ENCODE peak calls at places on chromosomes 11 and 22, in four cellular contexts. B is HCT116, Z is astrocyte, Y is PC-9. W is an unnamed sample.

GRCh38 chr22:48096411-48096810 is 1334.0 kb downstream of the TBC1D22A start:
- DNase-seq in B (no peak), Z (no peak), Y (no peak), W (no peak)

GRCh38 chr11:95092549-95093324 is 3.1 kb downstream of the ENDOD1 start:
- DNase-seq in B (no peak), Z (peak; percentile 63), Y (peak; percentile 92), W (peak; percentile 73)

GRCh38 chr11:128552783-128553661 is 34.3 kb downstream of the ETS1 start:
- DNase-seq in B (no peak), Z (peak; percentile 45), Y (no peak), W (peak; percentile 94)

GRCh38 chr11:35454362-35454761 is 35.0 kb upstream of the SLC1A2 start:
- DNase-seq in B (no peak), Z (no peak), Y (no peak), W (no peak)

GRCh38 chr11:46856605-46857339 is 10.7 kb upstream of the CKAP5 start:
- DNase-seq in B (no peak), Z (no peak), Y (no peak), W (no peak)

GRCh38 chr11:31974737-31975136 is 116.1 kb upstream of the RCN1 start:
- DNase-seq in B (peak; percentile 12), Z (peak; percentile 89), Y (peak; percentile 65), W (peak; percentile 96)

GRCh38 chr11:78080818-78081495 is 1.3 kb upstream of the NDUFC2 start:
- DNase-seq in B (no peak), Z (peak; percentile 98), Y (peak; percentile 50), W (peak; percentile 14)

GRCh38 chr11:36109850-36110606 is 166.2 kb downstream of the LDLRAD3 start:
- DNase-seq in B (no peak), Z (peak; percentile 30), Y (no peak), W (no peak)

GRCh38 chr11:115256326-115257197 is 247.7 kb downstream of the CADM1 start:
- DNase-seq in B (no peak), Z (no peak), Y (peak; percentile 11), W (no peak)

GRCh38 chr11:131877246-131877645 is 506.8 kb downstream of the NTM start:
- DNase-seq in B (no peak), Z (peak; percentile 79), Y (no peak), W (no peak)

GRCh38 chr11:129302386-129303101 is 73.1 kb upstream of the BARX2 start:
- DNase-seq in B (no peak), Z (no peak), Y (no peak), W (no peak)

GRCh38 chr11:27395556-27396258 is 32.7 kb upstream of the CCDC34 start:
- DNase-seq in B (no peak), Z (peak; percentile 69), Y (peak; percentile 79), W (peak; percentile 40)

GRCh38 chr22:32800158-32800557 is 1.3 kb upstream of the TIMP3 start:
- DNase-seq in B (no peak), Z (no peak), Y (no peak), W (no peak)

GRCh38 chr11:47186937-47187681 is 875 bp upstream of the PACSIN3 start:
- DNase-seq in B (no peak), Z (peak; percentile 30), Y (peak; percentile 59), W (peak; percentile 29)

GRCh38 chr22:39893526-39893925 is at the start of gene ENTHD1:
- DNase-seq in B (no peak), Z (no peak), Y (no peak), W (no peak)

GRCh38 chr22:37229012-37229804 is 14.9 kb downstream of the RAC2 start:
- DNase-seq in B (peak; percentile 43), Z (peak; percentile 81), Y (peak; percentile 73), W (peak; percentile 67)

GRCh38 chr11:68998390-68998911 is 14.6 kb downstream of the MRGPRF start:
- DNase-seq in B (no peak), Z (no peak), Y (no peak), W (no peak)

GRCh38 chr22:17726561-17727243 is 47.6 kb downstream of the BID start:
- DNase-seq in B (no peak), Z (peak; percentile 46), Y (no peak), W (no peak)

GRCh38 chr11:24794064-24794463 is 297.2 kb downstream of the LUZP2 start:
- DNase-seq in B (no peak), Z (no peak), Y (no peak), W (no peak)

GRCh38 chr22:46977656-46978343 is 215.3 kb downstream of the TBC1D22A start:
- DNase-seq in B (no peak), Z (no peak), Y (no peak), W (peak; percentile 39)

GRCh38 chr11:35035894-35036408 is 103.0 kb upstream of the CD44 start:
- DNase-seq in B (no peak), Z (peak; percentile 98), Y (peak; percentile 81), W (peak; percentile 95)

GRCh38 chr11:63099555-63099954 is 44.5 kb downstream of the SLC22A24 start:
- DNase-seq in B (no peak), Z (no peak), Y (no peak), W (no peak)

GRCh38 chr11:93411705-93412104 is 81.2 kb downstream of the DEUP1 start:
- DNase-seq in B (no peak), Z (no peak), Y (no peak), W (no peak)

GRCh38 chr11:45388472-45388871 is 102.3 kb upstream of the SYT13 start:
- DNase-seq in B (no peak), Z (no peak), Y (no peak), W (no peak)

GRCh38 chr11:19769820-19770219 is 57.2 kb downstream of the NAV2 start:
- DNase-seq in B (no peak), Z (peak; percentile 66), Y (peak; percentile 38), W (peak; percentile 55)

GRCh38 chr11:63609971-63610580 is 4.2 kb downstream of the PLAAT3 start:
- DNase-seq in B (no peak), Z (peak; percentile 47), Y (no peak), W (no peak)

GRCh38 chr11:44832452-44832851 is 105.7 kb downstream of the TSPAN18 start:
- DNase-seq in B (no peak), Z (no peak), Y (no peak), W (no peak)

GRCh38 chr22:42797021-42797420 is 60.1 kb downstream of the ARFGAP3 start:
- DNase-seq in B (no peak), Z (no peak), Y (no peak), W (no peak)

GRCh38 chr11:41281131-41281742 is 178.2 kb downstream of the LRRC4C start:
- DNase-seq in B (no peak), Z (peak; percentile 90), Y (no peak), W (no peak)

GRCh38 chr11:133832096-133833081 is 12.9 kb downstream of the SPATA19 start:
- DNase-seq in B (no peak), Z (no peak), Y (no peak), W (no peak)

GRCh38 chr11:133833899-133834296 is 11.4 kb downstream of the SPATA19 start:
- DNase-seq in B (no peak), Z (no peak), Y (no peak), W (no peak)

GRCh38 chr11:133834399-133835257 is 10.7 kb downstream of the SPATA19 start:
- DNase-seq in B (no peak), Z (no peak), Y (no peak), W (no peak)

GRCh38 chr11:133830931-133831907 is 14.1 kb downstream of the SPATA19 start:
- DNase-seq in B (no peak), Z (no peak), Y (no peak), W (no peak)

DNA sequence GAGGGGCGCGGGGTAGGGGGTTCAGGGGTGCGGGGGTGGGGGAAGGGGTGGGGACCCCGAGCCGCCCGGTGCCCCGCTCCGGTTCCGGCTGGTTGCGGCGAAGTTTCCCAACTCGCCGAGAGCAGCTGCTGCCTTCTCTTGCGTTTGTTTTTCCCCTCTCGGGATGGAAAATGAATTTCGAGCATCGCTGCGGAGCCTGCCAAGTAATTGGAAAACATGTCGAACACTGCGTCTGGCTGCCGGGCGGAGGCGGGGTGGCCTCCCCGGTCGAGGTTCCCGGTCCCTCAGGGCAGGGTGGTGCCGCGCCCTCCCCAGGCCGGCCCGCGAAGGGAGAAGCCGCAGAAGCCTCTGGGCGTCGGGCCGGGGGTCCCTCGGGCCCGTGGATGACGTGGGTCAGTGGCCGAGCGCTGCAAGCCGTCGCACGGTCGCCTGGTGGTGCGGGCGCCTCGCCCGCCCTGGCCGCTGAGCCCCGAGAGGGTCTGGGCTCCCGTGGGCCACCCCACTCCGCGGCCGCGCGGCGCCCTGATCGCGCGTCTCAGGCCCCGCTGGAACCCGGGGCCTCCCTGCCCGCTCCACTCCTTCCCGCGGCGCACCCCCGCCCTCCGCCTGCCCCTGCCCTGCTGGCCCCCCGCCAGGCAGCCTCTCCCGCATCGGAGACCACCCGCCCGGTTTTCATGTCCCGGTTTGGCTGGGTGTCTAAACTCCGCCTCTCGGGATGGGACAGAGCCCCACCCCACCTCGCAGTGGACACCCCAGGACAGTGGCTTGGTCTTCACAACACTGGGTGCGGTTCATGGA is 12.0 kb downstream of the SPATA19 start:
- DNase-seq in B (no peak), Z (no peak), Y (no peak), W (no peak)
- H3K4me1 ChIP-seq in B (peaks cover 6% of the 10 kb centered on the region), Z (no peaks in the 10 kb centered on the region), Y (no peaks in the 10 kb centered on the region), W (peaks cover 2% of the 10 kb centered on the region)

GRCh38 chr22:45010532-45010900 is 711 bp upstream of the PHF21B start:
- DNase-seq in B (no peak), Z (no peak), Y (peak; percentile 32), W (no peak)

GRCh38 chr22:45009881-45010531 is at the start of gene PHF21B:
- DNase-seq in B (no peak), Z (no peak), Y (no peak), W (peak; percentile 9)

GRCh38 chr22:45007946-45008852 is 1.6 kb downstream of the PHF21B start:
- DNase-seq in B (no peak), Z (no peak), Y (no peak), W (peak; percentile 16)

GRCh38 chr22:45007247-45007945 is 2.4 kb downstream of the PHF21B start:
- DNase-seq in B (no peak), Z (peak; percentile 27), Y (no peak), W (peak; percentile 19)

GRCh38 chr22:45008853-45009751 is 703 bp downstream of the PHF21B start:
- DNase-seq in B (no peak), Z (no peak), Y (no peak), W (peak; percentile 33)
- TF ChIP-seq EZH2 in B (no peak), Z (no peak), Y (no peak), W (peak; percentile 28)

DNA sequence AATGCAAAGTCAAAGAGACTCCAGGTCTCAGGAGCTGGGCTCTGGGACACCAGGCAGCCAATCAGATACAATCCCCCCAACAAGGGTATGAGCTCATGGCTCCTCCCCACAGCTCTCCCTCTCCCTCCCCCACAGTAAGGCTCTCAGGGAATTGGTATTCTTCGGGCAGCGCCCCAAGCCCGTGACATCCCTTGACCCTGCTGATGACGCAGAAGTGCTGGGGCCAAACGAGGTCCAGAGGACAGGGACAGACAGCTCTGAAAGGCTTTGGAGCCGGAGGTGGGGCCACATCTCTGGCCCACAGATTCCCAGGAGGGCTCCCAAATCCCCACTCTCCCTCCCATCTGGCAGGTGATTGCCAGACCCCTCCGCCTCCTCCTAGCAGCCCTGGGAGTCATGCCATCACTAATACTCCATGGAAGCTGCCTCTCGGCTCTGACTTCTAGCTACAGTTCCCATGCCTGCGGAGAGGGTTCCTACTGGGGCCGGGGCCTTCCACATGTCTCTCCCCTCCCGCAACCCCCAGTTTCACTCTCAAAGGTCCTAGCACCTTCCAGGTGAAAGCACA is 5.8 kb downstream of the USP2 start:
- DNase-seq in B (no peak), Z (peak; percentile 71), Y (no peak), W (no peak)
- H3K4me1 ChIP-seq in B (peaks cover 33% of the 10 kb centered on the region), Z (peaks cover 18% of the 10 kb centered on the region), Y (peaks cover 25% of the 10 kb centered on the region), W (peaks cover 48% of the 10 kb centered on the region)

DNA sequence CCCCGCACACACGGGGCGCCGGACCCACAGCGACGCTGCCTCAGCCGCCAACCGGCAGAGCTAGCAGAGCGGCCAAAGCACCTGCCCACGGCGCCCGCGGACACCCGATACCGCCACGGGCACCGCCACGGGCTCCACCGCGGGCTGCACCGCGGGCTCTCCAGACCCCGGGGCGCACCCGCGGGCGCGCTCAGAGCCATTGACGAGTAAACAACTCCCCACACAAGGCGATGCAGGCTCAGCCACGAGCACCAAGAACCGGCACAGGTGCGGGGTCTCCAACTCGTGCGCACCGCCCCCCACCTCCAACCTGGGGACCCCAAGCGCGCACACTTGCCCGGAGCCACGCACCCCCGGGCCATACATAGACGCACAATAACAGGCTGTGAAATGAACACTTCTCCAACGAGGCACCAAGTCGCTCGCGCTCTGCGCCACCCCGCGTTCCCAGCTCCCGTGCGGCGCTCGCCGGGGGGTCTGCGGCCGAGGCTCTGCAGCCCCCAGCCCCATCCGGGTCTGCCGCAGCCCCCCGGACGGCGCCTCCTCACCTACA is 1.9 kb downstream of the IFITM10 start:
- DNase-seq in B (no peak), Z (no peak), Y (no peak), W (peak; percentile 44)
- TF ChIP-seq EZH2 in B (no peak), Z (no peak), Y (no peak), W (no peak)